ENCODE peak calls at places on chromosomes 7 and 10, in five cellular contexts. R is choroid plexus epithelial cell, K is neural crest cell, J is OCI-LY7, C is progenitor cell of endocrine pancreas. O is an unnamed sample.

GRCh38 chr7:30238721-30239441 is 45.5 kb upstream of the ZNRF2 start:
- DNase-seq in K (no peak), C (no peak), J (peak; percentile 28), R (peak; percentile 54), O (no peak)

GRCh38 chr7:50197547-50197946 is 104.5 kb upstream of the ZPBP start:
- DNase-seq in C (no peak), J (no peak), R (no peak), K (no peak), O (no peak)

GRCh38 chr7:110283056-110283455 is 807.9 kb upstream of the LRRN3 start:
- DNase-seq in J (no peak), C (no peak), K (no peak), R (no peak), O (no peak)

GRCh38 chr7:71636329-71636728 is 504.4 kb downstream of the GALNT17 start:
- DNase-seq in C (no peak), K (no peak), J (no peak), R (peak; percentile 63), O (no peak)

GRCh38 chr10:130018253-130018652 is 54.2 kb upstream of the EBF3 start:
- DNase-seq in C (no peak), R (peak; percentile 43), K (no peak), J (no peak), O (no peak)

GRCh38 chr10:8053446-8054242 is 844 bp upstream of the GATA3 start:
- DNase-seq in C (peak; percentile 85), R (peak; percentile 49), J (peak; percentile 85), K (peak; percentile 85), O (peak; percentile 52)

GRCh38 chr7:28958235-28958945 is at the start of gene TRIL:
- DNase-seq in J (no peak), C (peak; percentile 30), R (peak; percentile 69), K (peak; percentile 64), O (no peak)

GRCh38 chr7:42445691-42446090 is 208.7 kb upstream of the GLI3 start:
- DNase-seq in J (no peak), R (no peak), C (no peak), K (no peak), O (no peak)

GRCh38 chr7:50185951-50186697 is 93.1 kb upstream of the ZPBP start:
- DNase-seq in R (no peak), J (no peak), C (no peak), K (no peak), O (no peak)

GRCh38 chr7:89623018-89623672 is 531.1 kb upstream of the STEAP1 start:
- DNase-seq in J (peak; percentile 29), R (peak; percentile 65), C (no peak), K (no peak), O (no peak)

GRCh38 chr10:122141821-122142651 is 129.1 kb upstream of the BTBD16 start:
- DNase-seq in C (no peak), J (no peak), R (no peak), K (no peak), O (no peak)

GRCh38 chr10:75187961-75188426 is 22.6 kb upstream of the VDAC2 start:
- DNase-seq in R (peak; percentile 82), C (peak; percentile 19), K (peak; percentile 34), J (peak; percentile 77), O (no peak)

GRCh38 chr10:18437486-18437885 is 213.9 kb downstream of the NSUN6 start:
- DNase-seq in K (no peak), J (no peak), C (no peak), R (peak; percentile 4), O (no peak)

GRCh38 chr7:48875300-48875916 is 48.9 kb upstream of the CDC14C start:
- DNase-seq in K (peak; percentile 41), C (peak; percentile 22), J (no peak), R (peak; percentile 62), O (no peak)

GRCh38 chr7:33720139-33720538 is 185.2 kb upstream of the BMPER start:
- DNase-seq in C (no peak), J (no peak), K (no peak), R (no peak), O (no peak)

GRCh38 chr10:102546606-102547310 is 43.0 kb downstream of the SUFU start:
- DNase-seq in C (no peak), J (no peak), K (no peak), R (peak; percentile 67), O (no peak)

GRCh38 chr10:132632851-132633684 is 95.5 kb downstream of the INPP5A start:
- DNase-seq in J (no peak), K (no peak), R (peak; percentile 39), C (no peak), O (no peak)

GRCh38 chr7:47473499-47474210 is 108.3 kb downstream of the TNS3 start:
- DNase-seq in J (peak; percentile 31), C (no peak), K (no peak), R (no peak), O (no peak)

GRCh38 chr7:47685712-47686376 is 103.9 kb upstream of the TNS3 start:
- DNase-seq in J (no peak), R (peak; percentile 31), C (no peak), K (no peak), O (no peak)

GRCh38 chr10:69407621-69408301 is 9.0 kb downstream of the TACR2 start:
- DNase-seq in R (no peak), K (no peak), J (peak; percentile 61), C (no peak), O (no peak)

GRCh38 chr7:95596183-95597135 is at the start of gene PDK4:
- DNase-seq in R (peak; percentile 88), J (no peak), K (peak; percentile 32), C (peak; percentile 48), O (peak; percentile 32)

GRCh38 chr7:65820287-65820950 is 52.5 kb upstream of the VKORC1L1 start:
- DNase-seq in K (no peak), J (no peak), C (no peak), R (peak; percentile 21), O (no peak)
- TF ChIP-seq CTCF in K (no peak), J (no peak), C (no peak), R (peak; percentile 18), O (no peak)

GRCh38 chr10:61903184-61903990 is 1.9 kb downstream of the ARID5B start:
- DNase-seq in C (peak; percentile 31), K (peak; percentile 14), R (peak; percentile 74), J (peak; percentile 77), O (peak; percentile 76)

GRCh38 chr10:61905837-61906236 is 4.3 kb downstream of the ARID5B start:
- DNase-seq in R (no peak), C (no peak), K (no peak), J (no peak), O (no peak)

GRCh38 chr10:61905446-61905725 is 3.9 kb downstream of the ARID5B start:
- DNase-seq in R (no peak), K (no peak), J (no peak), C (no peak), O (no peak)

GRCh38 chr10:61903991-61904350 is 2.5 kb downstream of the ARID5B start:
- DNase-seq in C (no peak), K (no peak), J (no peak), R (no peak), O (no peak)

DNA sequence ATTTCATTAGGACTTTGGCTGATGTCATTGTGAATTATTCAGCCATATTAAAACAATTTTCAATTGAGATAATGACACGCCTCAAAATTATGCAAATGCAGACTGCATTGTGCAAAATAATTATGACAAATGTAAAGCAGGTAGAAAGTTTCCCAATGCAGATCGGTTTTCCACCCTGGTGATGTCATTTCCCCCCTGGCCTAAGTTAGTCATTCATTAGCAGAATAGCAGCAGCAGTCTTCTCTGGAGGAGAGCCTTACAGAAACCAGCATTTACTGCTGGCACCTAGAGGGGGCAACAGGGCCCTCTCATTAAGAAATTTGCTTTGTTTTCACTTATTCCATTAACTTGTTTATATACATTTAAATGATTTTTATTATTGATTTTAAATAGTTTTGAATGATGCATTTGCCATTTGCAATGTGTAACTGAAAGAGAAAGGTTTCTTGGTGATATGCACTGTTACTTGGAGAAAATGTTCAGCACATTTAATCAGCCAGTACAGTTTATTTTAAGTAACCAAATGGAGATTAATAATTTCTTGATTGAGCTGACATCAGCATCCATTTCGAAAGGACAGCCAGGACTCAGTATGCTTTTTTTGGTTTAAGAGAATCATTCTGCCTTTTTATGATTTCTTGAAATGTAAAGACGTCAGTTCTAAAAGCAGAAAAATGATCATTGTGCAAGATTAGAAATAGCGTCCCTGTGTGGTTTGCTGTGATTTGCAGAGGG is 3.4 kb downstream of the ARID5B start:
- DNase-seq in C (no peak), J (peak; percentile 80), R (peak; percentile 83), K (no peak), O (no peak)
- TF ChIP-seq CTCF in C (peak; percentile 53), J (peak; percentile 73), R (peak; percentile 59), K (peak; percentile 35), O (peak; percentile 35)

DNA sequence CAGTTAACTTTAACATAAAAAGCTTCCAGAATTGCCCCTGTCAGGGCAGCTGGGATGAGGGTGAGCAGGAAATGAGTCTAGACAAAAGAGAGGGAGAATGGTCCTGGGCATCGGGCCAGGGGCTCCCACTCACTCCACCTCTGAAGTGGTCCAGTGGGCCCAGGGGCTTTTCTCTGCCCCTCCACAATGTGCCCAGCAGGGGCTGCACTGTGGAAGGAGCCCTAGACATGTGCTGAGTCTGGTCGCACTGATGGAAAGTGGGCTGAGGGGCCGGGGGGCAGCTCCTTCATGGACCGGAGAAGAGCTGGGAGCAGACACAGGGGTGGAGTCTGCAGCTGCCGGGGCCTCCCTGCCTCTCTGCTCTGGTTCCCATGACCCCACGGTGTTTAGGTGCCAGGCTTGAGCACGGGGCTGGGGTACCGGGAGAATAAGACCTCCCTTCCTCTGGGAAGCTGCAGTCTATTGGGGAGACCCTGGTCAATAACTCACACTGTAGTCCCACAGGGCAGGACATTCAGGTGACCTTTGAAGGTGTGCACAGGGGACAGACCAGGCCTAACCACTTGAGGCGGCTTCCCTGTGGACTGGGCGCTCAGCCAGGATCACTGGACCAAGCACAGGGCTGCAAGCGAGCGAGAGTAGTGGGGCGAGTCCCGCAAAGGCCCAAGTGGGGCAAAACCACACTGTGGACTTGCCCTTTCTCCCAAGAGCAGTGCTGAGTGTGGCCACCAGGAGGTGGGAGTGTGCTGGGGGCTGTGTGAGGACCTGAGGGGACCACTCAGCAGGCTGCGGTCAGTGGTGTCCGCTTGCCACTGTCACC is 6.1 kb downstream of the ADCY1 start:
- DNase-seq in K (no peak), R (peak; percentile 9), J (no peak), C (no peak), O (no peak)
- TF ChIP-seq CTCF in K (peak; percentile 47), R (peak; percentile 53), J (peak; percentile 18), C (peak; percentile 49), O (no peak)

DNA sequence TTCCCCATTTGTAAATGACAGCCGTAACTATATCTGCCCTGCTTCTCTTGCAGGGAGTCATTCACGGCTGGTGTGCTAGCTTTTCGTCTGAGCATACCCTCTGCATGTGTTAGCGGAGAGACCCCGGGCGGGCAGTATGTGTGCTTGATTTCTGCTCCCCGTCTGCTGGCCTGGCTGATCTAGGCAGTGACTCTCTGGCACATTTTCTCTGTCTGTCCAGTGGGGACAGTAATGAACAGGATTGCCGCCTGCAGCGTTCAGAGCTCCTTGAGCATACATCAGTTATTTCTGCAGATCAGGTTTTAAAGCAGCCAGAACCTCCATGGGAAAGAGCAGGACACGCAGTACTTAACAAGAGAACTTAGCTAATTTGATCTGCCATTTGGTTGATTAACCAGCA is 242.5 kb downstream of the CELF2 start:
- DNase-seq in R (no peak), C (no peak), J (peak; percentile 13), K (no peak), O (no peak)
- TF ChIP-seq CTCF in R (no peak), C (peak; percentile 26), J (peak; percentile 32), K (peak; percentile 33), O (no peak)

GRCh38 chr10:84783386-84783785 is 455.0 kb downstream of the CCSER2 start:
- DNase-seq in R (peak; percentile 76), K (peak; percentile 36), J (peak; percentile 24), C (no peak), O (no peak)
- TF ChIP-seq CTCF in R (peak; percentile 90), K (peak; percentile 78), J (peak; percentile 79), C (peak; percentile 83), O (no peak)

GRCh38 chr7:35714862-35715261 is 19.9 kb upstream of the HERPUD2 start:
- DNase-seq in R (no peak), K (no peak), C (no peak), J (peak; percentile 37), O (no peak)
- TF ChIP-seq CTCF in R (peak; percentile 12), K (no peak), C (no peak), J (peak; percentile 48), O (no peak)

GRCh38 chr7:24602860-24603456 is 29.7 kb downstream of the PALS2 start:
- DNase-seq in J (no peak), C (no peak), R (no peak), K (no peak), O (no peak)
- TF ChIP-seq CTCF in J (no peak), C (no peak), R (no peak), K (no peak), O (no peak)